ENCODE peak calls at places on chromosomes 2 and 18, in ten cellular contexts. R is neuronal stem cell, F is right lobe of liver, Z is fibroblast of lung, V is IMR-90, W is SK-N-SH, I is keratinocyte, B is GM23338, Q is tibial artery, P is heart left ventricle. D is an unnamed sample. For H3K4me1, the result is how much of the 10 kb centered on the place peaks cover.

GRCh38 chr2:71341645-71342044 is 10.1 kb downstream of the ZNF638 start:
- DNase-seq in R (no peak), F (no peak), Z (no peak), V (no peak), W (no peak), I (no peak), B (no peak), Q (no peak), P (no peak), D (no peak)

GRCh38 chr2:196131949-196132925 is 39.1 kb downstream of the STK17B start:
- DNase-seq in R (no peak), F (no peak), Z (peak), V (peak), W (no peak), I (no peak), B (peak), Q (no peak), P (no peak), D (no peak)

GRCh38 chr18:48777026-48777736 is 173.6 kb downstream of the SMAD7 start:
- DNase-seq in R (peak), F (peak), Z (peak), V (peak), W (peak), I (no peak), B (peak), Q (peak), P (peak), D (no peak)

GRCh38 chr18:21484851-21485636 is 115.5 kb downstream of the ESCO1 start:
- DNase-seq in R (no peak), F (no peak), Z (peak), V (peak), W (no peak), I (no peak), B (no peak), Q (no peak), P (no peak), D (no peak)

GRCh38 chr2:9021563-9022211 is 18.2 kb upstream of the MBOAT2 start:
- DNase-seq in R (no peak), F (no peak), Z (no peak), V (no peak), W (no peak), I (no peak), B (no peak), Q (no peak), P (no peak), D (no peak)

GRCh38 chr2:184692137-184692734 is 93.9 kb downstream of the ZNF804A start:
- DNase-seq in R (no peak), F (no peak), Z (peak), V (no peak), W (peak), I (no peak), B (no peak), Q (no peak), P (no peak), D (no peak)

GRCh38 chr2:156986339-156986988 is 271.0 kb upstream of the GALNT5 start:
- DNase-seq in R (peak), F (no peak), Z (no peak), V (no peak), W (no peak), I (no peak), B (peak), Q (no peak), P (no peak), D (no peak)

GRCh38 chr2:27724905-27725693 is 46.4 kb upstream of the MRPL33 start:
- DNase-seq in R (no peak), F (no peak), Z (peak), V (peak), W (no peak), I (no peak), B (no peak), Q (no peak), P (no peak), D (no peak)

GRCh38 chr2:121994238-121995206 is 239.1 kb downstream of the TSN start:
- DNase-seq in R (no peak), F (no peak), Z (no peak), V (no peak), W (no peak), I (no peak), B (no peak), Q (no peak), P (no peak), D (no peak)

GRCh38 chr2:180012523-180012922 is 5.4 kb upstream of the CWC22 start:
- DNase-seq in R (no peak), F (no peak), Z (peak), V (peak), W (no peak), I (no peak), B (no peak), Q (no peak), P (no peak), D (no peak)

GRCh38 chr2:99663641-99664040 is 173.8 kb upstream of the REV1 start:
- DNase-seq in R (no peak), F (no peak), Z (no peak), V (no peak), W (no peak), I (no peak), B (no peak), Q (no peak), P (no peak), D (no peak)

GRCh38 chr18:46260879-46261143 is 156.6 kb downstream of the HAUS1 start:
- DNase-seq in R (no peak), F (no peak), Z (peak), V (peak), W (no peak), I (no peak), B (no peak), Q (no peak), P (no peak), D (no peak)

GRCh38 chr2:53018830-53019425 is 748.7 kb upstream of the CHAC2 start:
- DNase-seq in R (no peak), F (no peak), Z (no peak), V (peak), W (peak), I (no peak), B (peak), Q (no peak), P (no peak), D (no peak)

GRCh38 chr2:15674637-15675455 is 83.2 kb downstream of the DDX1 start:
- DNase-seq in R (no peak), F (no peak), Z (peak), V (no peak), W (no peak), I (no peak), B (no peak), Q (peak), P (no peak), D (no peak)

GRCh38 chr2:7083580-7084509 is 166.6 kb downstream of the RNF144A start:
- DNase-seq in R (no peak), F (no peak), Z (peak), V (peak), W (no peak), I (no peak), B (peak), Q (no peak), P (no peak), D (no peak)

GRCh38 chr18:27865431-27865830 is 311.5 kb downstream of the CDH2 start:
- DNase-seq in R (no peak), F (no peak), Z (peak), V (no peak), W (no peak), I (no peak), B (no peak), Q (no peak), P (no peak), D (no peak)

GRCh38 chr2:74267068-74267467 is 68.7 kb downstream of the MTHFD2 start:
- DNase-seq in R (no peak), F (no peak), Z (no peak), V (no peak), W (no peak), I (no peak), B (peak), Q (no peak), P (no peak), D (no peak)

GRCh38 chr2:59413751-59414570 is 1139.5 kb downstream of the BCL11A start:
- DNase-seq in R (no peak), F (no peak), Z (no peak), V (no peak), W (no peak), I (no peak), B (no peak), Q (no peak), P (no peak), D (no peak)

GRCh38 chr18:74333091-74333490 is 17.5 kb downstream of the C18orf63 start:
- DNase-seq in R (no peak), F (no peak), Z (no peak), V (no peak), W (no peak), I (no peak), B (no peak), Q (no peak), P (no peak), D (no peak)

GRCh38 chr18:72544092-72544886 is at the start of gene CBLN2:
- DNase-seq in R (peak), F (peak), Z (peak), V (peak), W (peak), I (no peak), B (peak), Q (no peak), P (peak), D (no peak)

GRCh38 chr2:43169987-43170732 is 56.2 kb downstream of the ZFP36L2 start:
- DNase-seq in R (no peak), F (no peak), Z (no peak), V (no peak), W (peak), I (no peak), B (peak), Q (no peak), P (peak), D (no peak)

GRCh38 chr2:25252291-25253152 is 84.1 kb upstream of the POMC start:
- DNase-seq in R (peak), F (peak), Z (peak), V (peak), W (peak), I (no peak), B (peak), Q (no peak), P (peak), D (no peak)

GRCh38 chr2:144484201-144484948 is 35.5 kb downstream of the ZEB2 start:
- DNase-seq in R (no peak), F (no peak), Z (no peak), V (no peak), W (no peak), I (no peak), B (no peak), Q (no peak), P (no peak), D (no peak)
- H3K4me1 ChIP-seq in R (under half), F (under half), Z (under half), V (under half), W (under half), I (under half), B (under half), Q (under half), P (half or more), D (under half)

GRCh38 chr18:77671456-77672167 is 422.0 kb downstream of the GALR1 start:
- DNase-seq in R (no peak), F (no peak), Z (no peak), V (no peak), W (no peak), I (no peak), B (peak), Q (no peak), P (no peak), D (no peak)
- H3K4me3 ChIP-seq in R (no peak), F (no peak), Z (no peak), V (no peak), W (no peak), I (no peak), B (no peak), Q (no peak), P (no peak), D (no peak)

DNA sequence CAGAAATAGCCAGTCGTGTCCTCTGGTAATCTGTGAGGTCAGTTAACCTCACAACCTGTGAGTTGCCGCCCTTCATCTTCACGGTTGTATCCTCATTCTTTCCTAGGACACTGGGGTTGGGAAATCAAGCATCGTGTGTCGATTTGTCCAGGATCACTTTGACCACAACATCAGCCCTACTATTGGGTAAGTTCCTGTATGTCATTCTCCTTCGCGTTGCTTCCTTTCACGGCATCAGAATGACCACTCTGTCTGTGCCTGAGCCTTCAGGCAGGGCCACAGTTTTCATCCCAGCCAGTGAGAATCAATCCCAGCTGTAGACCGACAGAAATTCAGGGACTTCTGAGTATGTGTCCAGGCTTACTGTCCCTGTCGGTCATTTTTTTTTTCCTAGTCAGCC is 67.1 kb downstream of the RAB31 start:
- DNase-seq in R (no peak), F (no peak), Z (no peak), V (no peak), W (no peak), I (no peak), B (no peak), Q (no peak), P (no peak), D (no peak)
- H3K4me1 ChIP-seq in R (under half), F (under half), Z (under half), V (under half), W (under half), I (under half), B (under half), Q (under half), P (under half), D (under half)

GRCh38 chr2:239400000-239400831 is 604 bp downstream of the HDAC4 start:
- DNase-seq in R (no peak), F (peak), Z (no peak), V (peak), W (peak), I (no peak), B (no peak), Q (no peak), P (no peak), D (no peak)
- H3K4me3 ChIP-seq in R (peak), F (peak), Z (peak), V (peak), W (peak), I (peak), B (peak), Q (peak), P (peak), D (peak)

GRCh38 chr2:237860273-237860935 is 981 bp downstream of the RAMP1 start:
- DNase-seq in R (no peak), F (no peak), Z (peak), V (no peak), W (peak), I (no peak), B (no peak), Q (no peak), P (no peak), D (no peak)

GRCh38 chr2:237859082-237859433 is 365 bp upstream of the RAMP1 start:
- DNase-seq in R (no peak), F (no peak), Z (no peak), V (no peak), W (no peak), I (no peak), B (peak), Q (no peak), P (peak), D (no peak)

GRCh38 chr2:237858294-237859081 is 935 bp upstream of the RAMP1 start:
- DNase-seq in R (peak), F (peak), Z (peak), V (peak), W (peak), I (peak), B (peak), Q (peak), P (peak), D (no peak)

GRCh38 chr2:237857791-237858190 is 1.6 kb upstream of the RAMP1 start:
- DNase-seq in R (no peak), F (no peak), Z (no peak), V (no peak), W (no peak), I (no peak), B (no peak), Q (no peak), P (no peak), D (no peak)

DNA sequence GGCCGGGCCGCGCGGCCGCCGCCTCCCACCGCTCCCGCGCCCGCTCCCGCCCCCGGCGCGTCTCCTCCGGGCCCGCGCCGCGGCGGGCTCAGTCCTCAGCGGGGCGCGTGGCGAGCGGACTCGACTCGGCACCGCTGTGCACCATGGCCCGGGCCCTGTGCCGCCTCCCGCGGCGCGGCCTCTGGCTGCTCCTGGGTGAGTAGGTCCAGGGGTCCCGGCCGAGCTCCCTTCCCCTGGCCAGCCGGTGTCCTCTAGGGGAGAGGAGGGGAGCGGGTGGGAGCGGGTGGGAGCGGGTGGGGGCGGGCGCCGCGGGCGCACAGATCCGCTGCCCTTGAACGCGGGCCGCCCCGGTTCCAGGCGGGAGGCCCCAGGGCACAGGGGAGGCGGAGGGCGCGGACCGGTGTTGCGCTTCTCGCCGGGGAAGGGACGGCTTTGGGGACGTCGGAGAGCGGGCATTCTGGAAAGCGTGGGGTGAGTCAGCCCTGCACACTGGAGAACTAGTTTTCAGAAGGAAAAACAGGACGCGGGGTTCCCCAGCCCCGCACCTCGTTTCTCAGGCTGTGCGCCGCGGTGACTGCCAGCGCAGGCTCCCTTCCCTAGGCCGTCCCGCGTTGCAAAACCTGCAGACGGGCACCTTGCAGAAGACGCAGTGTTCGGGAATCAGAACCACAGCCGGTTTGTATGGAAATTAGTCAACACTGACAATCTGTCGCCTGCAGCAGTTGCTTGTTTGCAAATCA is at the start of gene RAMP1:
- DNase-seq in R (no peak), F (no peak), Z (peak), V (peak), W (peak), I (no peak), B (peak), Q (no peak), P (peak), D (no peak)
- H3K4me1 ChIP-seq in R (under half), F (under half), Z (under half), V (under half), W (under half), I (under half), B (under half), Q (under half), P (under half), D (under half)

GRCh38 chr2:181307203-181307991 is 149.8 kb upstream of the ITGA4 start:
- DNase-seq in R (no peak), F (no peak), Z (no peak), V (no peak), W (no peak), I (no peak), B (no peak), Q (no peak), P (no peak), D (no peak)
- H3K4me3 ChIP-seq in R (no peak), F (no peak), Z (no peak), V (no peak), W (no peak), I (no peak), B (no peak), Q (no peak), P (no peak), D (no peak)

DNA sequence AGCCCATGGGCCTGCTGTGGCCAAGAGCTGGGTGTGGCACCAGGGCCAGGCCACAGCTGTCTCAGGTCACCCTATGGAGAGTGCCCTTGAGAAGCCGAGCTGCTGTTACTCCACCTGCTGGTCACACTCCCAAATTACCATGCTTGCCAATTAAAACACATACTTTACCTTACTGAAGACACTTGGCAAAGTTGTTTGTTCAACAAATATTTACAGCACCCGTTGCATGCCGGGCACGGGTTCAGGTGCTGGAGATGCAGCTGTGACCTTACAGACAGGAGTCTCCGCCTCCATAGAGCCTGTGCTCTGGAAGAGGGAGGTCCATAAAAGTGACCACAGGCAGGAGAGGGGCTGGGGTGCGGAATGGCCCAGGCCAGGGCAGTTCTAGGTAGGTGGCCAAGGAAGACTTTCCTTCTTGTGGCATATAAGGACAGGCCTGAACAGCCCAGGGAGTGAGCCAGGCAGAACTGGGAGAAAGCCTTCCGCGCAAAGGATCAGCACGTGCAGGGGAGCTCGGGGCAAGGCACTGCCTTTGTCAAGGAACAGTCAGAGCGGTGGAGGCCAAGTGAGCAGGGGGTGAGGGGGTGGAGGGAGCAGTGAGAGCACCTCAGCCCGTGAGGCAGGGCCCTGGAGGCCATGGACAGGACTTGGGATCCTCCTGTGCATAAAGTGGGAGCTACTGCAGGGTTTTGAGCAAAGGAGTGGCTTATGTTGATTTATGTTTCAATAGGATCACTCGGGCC is 23.6 kb upstream of the RBM44 start:
- DNase-seq in R (peak), F (peak), Z (peak), V (peak), W (peak), I (no peak), B (peak), Q (no peak), P (no peak), D (no peak)
- H3K4me1 ChIP-seq in R (under half), F (under half), Z (under half), V (under half), W (under half), I (under half), B (under half), Q (under half), P (under half), D (under half)

GRCh38 chr2:3585239-3586109 is 9.4 kb upstream of the COLEC11 start:
- DNase-seq in R (no peak), F (peak), Z (peak), V (peak), W (peak), I (no peak), B (no peak), Q (peak), P (peak), D (no peak)
- H3K4me3 ChIP-seq in R (no peak), F (peak), Z (peak), V (peak), W (no peak), I (no peak), B (no peak), Q (peak), P (peak), D (no peak)

GRCh38 chr2:201122276-201122675 is 6.3 kb downstream of the CFLAR start:
- DNase-seq in R (no peak), F (no peak), Z (no peak), V (no peak), W (no peak), I (no peak), B (no peak), Q (no peak), P (no peak), D (no peak)
- H3K4me1 ChIP-seq in R (under half), F (under half), Z (under half), V (under half), W (under half), I (half or more), B (under half), Q (under half), P (half or more), D (half or more)